ENCODE peak calls at places on chromosomes 4 and X, in nine cellular contexts. G is cardiac muscle cell; C is ovary; W is body of pancreas; T is fibroblast of pulmonary artery; H is H9; I is cardiac fibroblast; L is endothelial cell; V is CD4-positive, alpha-beta T cell. J is an unnamed sample.

GRCh38 chrX:112513154-112513553 is 166.6 kb downstream of the LHFPL1 start:
- DNase-seq in I (no peak), C (no peak), W (no peak), T (peak; percentile 0), L (no peak), G (no peak), V (no peak), H (no peak), J (no peak)

GRCh38 chr4:139668658-139669201 is 3.1 kb downstream of the MGST2 start:
- DNase-seq in W (no peak), T (no peak), L (no peak), H (no peak), I (no peak), V (no peak), C (no peak), G (no peak), J (no peak)

GRCh38 chr4:167222098-167222497 is 12.2 kb downstream of the SPOCK3 start:
- DNase-seq in I (no peak), C (no peak), T (no peak), L (no peak), W (no peak), H (no peak), V (no peak), G (no peak), J (no peak)

GRCh38 chr4:166134285-166134684 is 261.2 kb downstream of the TLL1 start:
- DNase-seq in L (no peak), H (no peak), T (no peak), G (no peak), C (no peak), V (no peak), W (no peak), I (no peak), J (no peak)

GRCh38 chr4:147340111-147340510 is 140.8 kb upstream of the EDNRA start:
- DNase-seq in C (no peak), T (peak; percentile 65), H (no peak), V (no peak), W (no peak), G (no peak), L (no peak), I (peak; percentile 65), J (no peak)

GRCh38 chr4:153402366-153402765 is 57.9 kb downstream of the MND1 start:
- DNase-seq in G (no peak), H (no peak), W (no peak), V (no peak), T (peak; percentile 27), C (no peak), I (no peak), L (no peak), J (no peak)

GRCh38 chr4:159298502-159298901 is 195.6 kb downstream of the RAPGEF2 start:
- DNase-seq in W (no peak), T (no peak), V (no peak), I (no peak), C (no peak), G (no peak), H (no peak), L (no peak), J (no peak)

GRCh38 chr4:106312997-106313522 is 2.9 kb downstream of the TBCK start:
- DNase-seq in C (no peak), T (no peak), V (no peak), H (no peak), I (no peak), L (no peak), W (no peak), G (no peak), J (no peak)

GRCh38 chr4:4182835-4183568 is 43.7 kb downstream of the OTOP1 start:
- DNase-seq in H (peak; percentile 79), G (peak; percentile 58), L (peak; percentile 62), I (peak; percentile 17), C (no peak), T (peak; percentile 15), V (no peak), W (peak; percentile 6), J (peak; percentile 57)

GRCh38 chrX:14409341-14409740 is 120.0 kb upstream of the GLRA2 start:
- DNase-seq in C (no peak), T (peak; percentile 2), V (no peak), G (no peak), L (no peak), H (no peak), W (no peak), I (no peak), J (no peak)

GRCh38 chr4:8847331-8847730 is 24.3 kb downstream of the HMX1 start:
- DNase-seq in V (no peak), I (no peak), L (no peak), T (no peak), H (peak; percentile 19), W (no peak), C (peak; percentile 7), G (no peak), J (no peak)

GRCh38 chr4:59180969-59181368 is 2019.2 kb upstream of the ADGRL3 start:
- DNase-seq in G (no peak), T (no peak), I (no peak), C (no peak), V (no peak), L (no peak), W (no peak), H (no peak), J (no peak)

GRCh38 chrX:117838581-117839331 is 277.9 kb downstream of the KLHL13 start:
- DNase-seq in V (no peak), G (no peak), I (no peak), L (no peak), W (no peak), H (no peak), C (no peak), T (no peak), J (no peak)

GRCh38 chr4:134499074-134499473 is 297.5 kb upstream of the PABPC4L start:
- DNase-seq in V (no peak), T (no peak), G (no peak), C (no peak), W (no peak), I (no peak), H (no peak), L (no peak), J (no peak)

GRCh38 chr4:153640476-153640802 is 43.6 kb upstream of the TLR2 start:
- DNase-seq in V (no peak), I (no peak), W (no peak), H (no peak), G (no peak), T (no peak), C (no peak), L (no peak), J (no peak)

GRCh38 chrX:72568406-72569092 is 4.1 kb downstream of the HDAC8 start:
- DNase-seq in T (peak; percentile 62), G (no peak), I (peak; percentile 61), L (no peak), W (no peak), C (no peak), V (no peak), H (no peak), J (no peak)

GRCh38 chrX:72569786-72570185 is 2.9 kb downstream of the HDAC8 start:
- DNase-seq in L (no peak), V (no peak), W (no peak), I (peak; percentile 75), C (no peak), H (no peak), T (peak; percentile 79), G (no peak), J (no peak)

GRCh38 chrX:72576161-72576896 is 3.7 kb upstream of the HDAC8 start:
- DNase-seq in I (peak; percentile 86), W (peak; percentile 26), T (peak; percentile 87), C (no peak), L (no peak), V (no peak), H (no peak), G (no peak), J (no peak)

GRCh38 chrX:72572248-72573157 is at the start of gene HDAC8:
- DNase-seq in H (peak; percentile 65), C (peak; percentile 74), W (peak; percentile 73), V (peak; percentile 9), T (peak; percentile 90), L (peak; percentile 43), I (peak; percentile 87), G (peak; percentile 65), J (peak; percentile 47)

DNA sequence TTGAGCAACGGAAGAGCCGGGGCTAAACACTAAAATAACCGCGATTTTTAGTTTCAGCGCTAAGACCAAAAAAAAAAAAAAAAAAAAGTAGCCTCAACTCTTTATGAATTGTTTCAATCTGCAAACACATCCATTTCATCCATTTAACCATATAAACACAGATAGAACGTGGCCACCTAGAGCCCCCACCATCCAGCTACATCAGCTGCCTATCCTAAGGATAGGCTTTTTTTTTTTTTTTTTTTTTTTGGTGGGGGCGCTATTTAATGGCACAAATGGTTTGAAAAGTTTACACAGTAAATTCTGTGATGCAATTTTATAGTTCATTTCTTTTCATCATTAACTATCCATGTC is 492 bp upstream of the HDAC8 start:
- DNase-seq in V (no peak), W (no peak), L (no peak), H (no peak), C (no peak), G (no peak), T (no peak), I (no peak), J (no peak)
- TF ChIP-seq CTCF in V (no peak), W (no peak), L (no peak), H (no peak), C (no peak), G (no peak), T (no peak), I (no peak), J (no peak)

GRCh38 chr4:2436301-2436700 is 17.5 kb downstream of the CFAP99 start:
- DNase-seq in I (no peak), T (peak; percentile 16), G (no peak), V (no peak), H (no peak), C (peak; percentile 36), L (no peak), W (no peak), J (no peak)
- TF ChIP-seq CTCF in I (no peak), T (peak; percentile 27), G (peak; percentile 22), V (no peak), H (peak; percentile 20), C (no peak), L (no peak), W (no peak), J (no peak)

DNA sequence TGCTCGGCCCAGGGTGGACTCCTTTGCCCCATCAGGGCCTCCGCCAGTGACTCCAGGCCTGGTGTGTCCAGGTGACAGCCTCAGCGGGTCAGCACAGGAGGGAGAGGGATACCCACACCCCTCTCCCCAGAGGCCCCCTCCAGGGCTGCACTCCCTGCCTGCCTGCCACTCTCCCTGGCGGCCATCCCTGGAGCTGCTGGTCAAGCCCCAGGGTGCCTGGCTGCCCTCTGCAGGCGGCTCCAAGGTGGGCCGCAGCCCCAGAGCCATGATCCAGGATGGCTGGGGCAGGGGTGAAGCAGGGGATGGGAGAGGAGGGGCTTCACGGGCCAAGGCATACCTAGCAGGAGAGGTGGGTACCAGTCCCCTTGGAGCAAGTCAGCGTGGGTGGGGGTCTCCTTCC is 3.8 kb downstream of the FGFRL1 start:
- DNase-seq in W (no peak), I (no peak), H (no peak), G (no peak), V (no peak), C (no peak), T (no peak), L (no peak), J (peak; percentile 55)
- TF ChIP-seq CTCF in W (no peak), I (no peak), H (peak; percentile 25), G (no peak), V (no peak), C (no peak), T (no peak), L (no peak), J (no peak)

DNA sequence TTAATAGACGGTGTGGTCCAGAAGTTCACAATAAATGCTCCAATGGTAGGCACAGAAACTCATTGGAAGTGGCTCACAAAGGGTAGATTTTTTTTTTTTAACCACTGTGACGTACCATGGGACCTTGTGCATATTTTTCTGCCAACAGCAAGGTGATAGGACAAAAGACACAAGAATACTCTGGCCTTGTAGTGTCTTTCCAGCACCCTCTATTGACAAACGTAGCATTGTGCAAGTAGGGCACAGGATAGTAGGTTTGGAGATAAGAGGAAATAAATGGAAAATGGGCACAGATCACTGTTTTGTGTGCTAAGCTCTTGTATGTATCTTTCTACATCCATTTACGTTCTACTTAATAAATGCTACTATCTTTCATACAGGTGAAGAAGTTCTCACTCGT is 2054.9 kb downstream of the PCDH7 start:
- DNase-seq in C (no peak), L (no peak), I (peak; percentile 50), H (peak; percentile 46), V (no peak), T (peak; percentile 48), G (peak; percentile 50), W (no peak), J (no peak)
- TF ChIP-seq CTCF in C (no peak), L (no peak), I (no peak), H (peak; percentile 74), V (no peak), T (peak; percentile 41), G (peak; percentile 19), W (peak; percentile 17), J (peak; percentile 51)

J was measured in neural crest cell.